ENCODE peak calls at places on chromosomes 12 and 14, in five cellular contexts. S, G, P, I and D are unnamed samples. For H3K4me1, the result is how much of the 10 kb centered on the place peaks cover.

GRCh38 chr12:94230357-94230905 is 82.1 kb downstream of the PLXNC1 start:
- DNase-seq in P (no peak), I (peak), G (no peak), S (no peak), D (no peak)

GRCh38 chr14:60655114-60655897 is 6.0 kb upstream of the SIX1 start:
- DNase-seq in P (no peak), I (no peak), G (no peak), S (no peak), D (no peak)

GRCh38 chr14:49769581-49770211 is 1.7 kb downstream of the KLHDC2 start:
- DNase-seq in S (peak), G (no peak), P (peak), I (no peak), D (no peak)

GRCh38 chr14:38409081-38409705 is 153.3 kb upstream of the CLEC14A start:
- DNase-seq in G (no peak), P (no peak), I (peak), S (no peak), D (no peak)

GRCh38 chr12:109744026-109744425 is 30.4 kb downstream of the FAM222A start:
- DNase-seq in S (no peak), G (no peak), P (no peak), I (no peak), D (no peak)

GRCh38 chr12:88781909-88782308 is 201.6 kb upstream of the KITLG start:
- DNase-seq in I (peak), S (no peak), G (no peak), P (no peak), D (no peak)

GRCh38 chr12:111410229-111411186 is 4.8 kb downstream of the SH2B3 start:
- DNase-seq in G (no peak), P (no peak), I (no peak), S (no peak), D (peak)

GRCh38 chr14:64347748-64348147 is 40.4 kb upstream of the MTHFD1 start:
- DNase-seq in G (no peak), P (no peak), I (no peak), S (no peak), D (no peak)

GRCh38 chr14:65226824-65227604 is 124.7 kb upstream of the MAX start:
- DNase-seq in I (peak), G (no peak), S (peak), P (peak), D (no peak)

GRCh38 chr14:101174522-101174838 is 271.0 kb upstream of the RTL1 start:
- DNase-seq in P (no peak), S (no peak), G (no peak), I (no peak), D (no peak)

GRCh38 chr12:119208626-119209061 is 29.9 kb downstream of the HSPB8 start:
- DNase-seq in I (peak), S (peak), P (no peak), G (no peak), D (peak)

GRCh38 chr12:1471224-1471623 is 123.2 kb downstream of the FBXL14 start:
- DNase-seq in I (no peak), P (no peak), S (no peak), G (no peak), D (no peak)

GRCh38 chr14:24195186-24196070 is at the start of gene TM9SF1:
- DNase-seq in I (peak), S (peak), P (peak), G (peak), D (peak)

GRCh38 chr12:50530532-50530931 is 25.7 kb downstream of the DIP2B start:
- DNase-seq in G (no peak), P (no peak), I (no peak), S (no peak), D (no peak)

GRCh38 chr12:132604108-132605054 is 6.0 kb downstream of the LRCOL1 start:
- DNase-seq in I (no peak), S (no peak), P (no peak), G (no peak), D (no peak)

GRCh38 chr12:105793421-105793820 is 345.3 kb downstream of the NUAK1 start:
- DNase-seq in I (no peak), G (no peak), P (no peak), S (no peak), D (no peak)

GRCh38 chr12:112456029-112456428 is 37.3 kb downstream of the PTPN11 start:
- DNase-seq in I (no peak), S (no peak), P (no peak), G (no peak), D (no peak)

GRCh38 chr12:116423053-116423452 is 136.1 kb upstream of the MAP1LC3B2 start:
- DNase-seq in P (no peak), S (no peak), G (no peak), I (peak), D (no peak)

GRCh38 chr14:32507029-32507984 is 178.2 kb downstream of the AKAP6 start:
- DNase-seq in I (peak), S (no peak), G (no peak), P (no peak), D (peak)

GRCh38 chr12:45268672-45269406 is 52.9 kb downstream of the ANO6 start:
- DNase-seq in P (peak), S (peak), G (peak), I (peak), D (peak)

GRCh38 chr14:75088566-75089373 is 19.3 kb downstream of the ZC2HC1C start:
- DNase-seq in G (peak), P (peak), I (peak), S (peak), D (peak)

GRCh38 chr12:4421590-4422031 is 24.0 kb downstream of the FGF6 start:
- DNase-seq in I (peak), P (peak), S (no peak), G (no peak), D (no peak)

GRCh38 chr12:130494736-130495135 is 157.0 kb downstream of the PIWIL1 start:
- DNase-seq in I (no peak), G (no peak), P (no peak), S (no peak), D (no peak)
- H3K4me1 ChIP-seq in I (under half), G (under half), P (under half), S (under half), D (under half)

GRCh38 chr14:20492486-20492885 is 12.9 kb upstream of the RNASE10 start:
- DNase-seq in G (no peak), P (no peak), S (no peak), I (peak), D (no peak)

GRCh38 chr14:20486700-20487401 is 17.6 kb downstream of the PNP start:
- DNase-seq in I (no peak), P (no peak), G (no peak), S (no peak), D (no peak)

GRCh38 chr14:20490563-20490962 is 14.8 kb upstream of the RNASE10 start:
- DNase-seq in G (no peak), S (no peak), I (no peak), P (no peak), D (no peak)

GRCh38 chr14:20487402-20487742 is 18.0 kb upstream of the RNASE10 start:
- DNase-seq in S (no peak), I (no peak), P (no peak), G (no peak), D (no peak)

GRCh38 chr14:20489093-20489994 is 16.0 kb upstream of the RNASE10 start:
- DNase-seq in I (peak), P (no peak), G (no peak), S (no peak), D (no peak)
- H3K4me1 ChIP-seq in I (under half), P (under half), G (under half), S (under half), D (under half)

GRCh38 chr14:99410019-99410418 is 70.6 kb downstream of the SETD3 start:
- DNase-seq in G (no peak), S (no peak), I (no peak), P (no peak), D (no peak)
- H3K4me1 ChIP-seq in G (under half), S (under half), I (under half), P (under half), D (under half)

DNA sequence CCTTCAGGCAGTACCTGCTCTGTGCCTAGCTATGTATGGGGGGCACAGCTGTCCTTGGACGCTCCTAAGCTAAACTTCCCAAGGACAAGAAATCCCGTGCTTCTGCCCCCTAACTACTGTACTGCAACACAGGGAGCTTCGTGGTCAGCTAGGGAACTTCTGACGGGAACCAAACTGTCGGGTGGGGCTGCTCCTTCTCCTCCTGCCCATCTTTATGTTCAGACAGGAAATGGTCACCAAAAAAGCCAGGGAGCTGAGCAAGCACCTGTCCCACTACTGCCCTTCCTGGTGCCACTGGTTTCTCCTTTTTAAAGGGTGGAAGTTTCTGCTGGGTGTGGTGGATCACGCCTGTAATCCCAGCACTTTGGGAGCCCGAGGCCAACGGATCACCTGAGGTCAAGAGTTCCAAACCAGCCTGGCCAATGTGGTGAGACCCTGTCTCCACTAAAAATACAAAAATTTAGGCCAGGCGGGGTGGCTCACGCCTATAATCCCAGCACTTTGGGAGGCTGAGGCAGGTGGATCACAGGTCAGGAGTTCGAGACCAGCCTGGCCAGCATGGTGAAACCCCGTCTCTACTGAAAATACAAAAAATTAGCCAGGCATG is 26.6 kb downstream of the PXN start:
- DNase-seq in S (no peak), P (no peak), I (no peak), G (no peak), D (peak)
- H3K4me1 ChIP-seq in S (half or more), P (under half), I (half or more), G (under half), D (half or more)

GRCh38 chr14:103141117-103141796 is 18.0 kb downstream of the TNFAIP2 start:
- DNase-seq in I (peak), S (peak), G (no peak), P (no peak), D (no peak)
- H3K4me1 ChIP-seq in I (under half), S (under half), G (under half), P (under half), D (under half)

GRCh38 chr12:95803817-95804216 is 13.3 kb upstream of the NTN4 start:
- DNase-seq in P (no peak), S (no peak), I (no peak), G (no peak), D (no peak)

GRCh38 chr12:95809000-95809680 is 18.6 kb upstream of the NTN4 start:
- DNase-seq in P (no peak), G (no peak), I (no peak), S (no peak), D (no peak)

GRCh38 chr12:95804296-95804695 is 13.7 kb upstream of the NTN4 start:
- DNase-seq in I (no peak), G (no peak), P (no peak), S (no peak), D (no peak)

GRCh38 chr12:95808146-95808545 is 17.6 kb upstream of the NTN4 start:
- DNase-seq in I (no peak), G (no peak), P (no peak), S (no peak), D (no peak)

GRCh38 chr12:95805864-95806669 is 15.5 kb upstream of the NTN4 start:
- DNase-seq in G (no peak), S (no peak), P (no peak), I (peak), D (no peak)
- H3K4me1 ChIP-seq in G (under half), S (under half), P (under half), I (under half), D (under half)

DNA sequence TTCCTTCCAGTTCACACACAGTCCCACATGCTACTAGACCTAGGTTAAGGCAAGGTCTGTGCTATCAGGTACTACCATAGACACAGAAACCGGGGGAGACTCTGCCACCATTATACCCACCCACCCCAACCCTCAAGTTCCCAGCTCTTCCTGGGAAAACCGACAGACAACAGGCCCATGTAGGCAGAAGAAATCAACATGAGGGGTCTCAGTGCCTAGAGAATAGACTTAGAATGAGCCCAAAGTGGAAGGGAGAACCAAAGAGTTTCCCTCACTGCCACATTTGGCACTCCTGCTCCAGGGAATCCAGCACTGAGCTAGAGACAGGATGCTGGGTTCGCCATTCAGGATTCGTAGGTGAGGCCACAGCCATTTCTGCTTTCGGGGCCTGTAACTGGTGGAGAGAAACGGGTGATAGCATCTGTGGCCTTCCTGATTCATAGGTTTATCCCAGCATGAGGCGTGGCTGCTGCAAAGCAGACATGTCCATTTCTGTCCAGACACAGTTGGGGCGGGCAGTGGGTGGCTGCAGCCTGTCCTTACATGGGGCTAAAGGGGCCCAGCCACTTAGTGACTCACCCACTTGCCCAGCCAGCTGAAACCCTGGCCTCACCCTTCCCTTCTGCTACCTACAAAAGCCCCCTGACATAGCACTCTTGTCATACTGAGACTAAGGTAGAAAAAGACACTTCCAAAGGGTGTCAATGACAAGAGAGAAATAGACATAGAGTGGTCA is 69.4 kb downstream of the IRF2BPL start:
- DNase-seq in I (peak), S (no peak), G (no peak), P (no peak), D (no peak)
- H3K4me1 ChIP-seq in I (under half), S (under half), G (under half), P (under half), D (under half)

GRCh38 chr12:62724947-62725447 is 210.0 kb downstream of the PPM1H start:
- DNase-seq in P (peak), I (peak), G (peak), S (peak), D (no peak)

GRCh38 chr12:62726471-62726980 is 208.4 kb downstream of the PPM1H start:
- DNase-seq in S (no peak), I (no peak), P (no peak), G (no peak), D (no peak)

GRCh38 chr12:62724285-62724684 is 210.7 kb downstream of the PPM1H start:
- DNase-seq in P (no peak), S (no peak), G (no peak), I (no peak), D (no peak)

GRCh38 chr12:62722971-62723680 is 211.8 kb downstream of the PPM1H start:
- DNase-seq in S (no peak), G (no peak), P (no peak), I (peak), D (no peak)

GRCh38 chr12:62725781-62726180 is 209.2 kb downstream of the PPM1H start:
- DNase-seq in I (no peak), P (no peak), S (no peak), G (no peak), D (no peak)
- H3K4me1 ChIP-seq in I (under half), P (under half), S (under half), G (under half), D (under half)

GRCh38 chr12:26566186-26566585 is 266.8 kb downstream of the ITPR2 start:
- DNase-seq in G (no peak), P (no peak), S (no peak), I (no peak), D (no peak)
- H3K4me1 ChIP-seq in G (under half), P (under half), S (under half), I (under half), D (under half)